ENCODE peak calls at places on chromosomes 13 and 19, in ten cellular contexts. F is tibial artery; Q is bronchial epithelial cell; S is WERI-Rb-1; Z is CD8-positive, alpha-beta T cell; U is tibial nerve; H is fibroblast of lung; M is mammary epithelial cell; X is breast epithelium; O is BJ. C is an unnamed sample. For H3K36me3, the result is how much of the 10 kb centered on the place peaks cover.

GRCh38 chr13:74129500-74130144 is 4.6 kb downstream of the KLF12 start:
- DNase-seq in H (peak), Q (no peak), U (no peak), Z (no peak), F (no peak), S (no peak), M (peak), X (no peak), O (no peak), C (no peak)

GRCh38 chr13:110471156-110471832 is 90.2 kb downstream of the RAB20 start:
- DNase-seq in F (peak), Z (no peak), X (no peak), M (no peak), U (peak), Q (no peak), H (no peak), S (no peak), O (no peak), C (peak)

GRCh38 chr13:48954086-48954485 is 21.6 kb upstream of the FNDC3A start:
- DNase-seq in S (no peak), Z (no peak), Q (peak), M (peak), O (no peak), H (peak), F (no peak), X (no peak), U (no peak), C (no peak)

GRCh38 chr13:112775791-112776279 is 86.0 kb downstream of the ATP11A start:
- DNase-seq in U (no peak), O (no peak), H (no peak), S (peak), X (no peak), Z (no peak), Q (no peak), F (peak), M (no peak), C (no peak)

GRCh38 chr13:36207672-36208071 is 6.7 kb downstream of the SOHLH2 start:
- DNase-seq in X (no peak), H (peak), U (no peak), M (no peak), S (no peak), Z (no peak), O (no peak), Q (no peak), F (no peak), C (no peak)

GRCh38 chr19:4431808-4432674 is 25.6 kb downstream of the UBXN6 start:
- DNase-seq in H (no peak), Q (no peak), F (no peak), Z (no peak), U (no peak), X (no peak), M (no peak), O (no peak), S (no peak), C (no peak)

GRCh38 chr13:91406619-91407018 is 8.2 kb downstream of the GPC5 start:
- DNase-seq in O (no peak), H (peak), X (no peak), Z (no peak), S (peak), U (no peak), F (no peak), M (peak), Q (peak), C (no peak)

GRCh38 chr13:50406831-50407230 is 391.6 kb downstream of the KCNRG start:
- DNase-seq in H (no peak), F (no peak), S (no peak), M (no peak), U (no peak), O (no peak), Z (no peak), X (no peak), Q (no peak), C (no peak)

GRCh38 chr19:31513841-31514240 is 164.6 kb upstream of the TSHZ3 start:
- DNase-seq in Z (no peak), X (no peak), O (no peak), U (no peak), M (no peak), Q (no peak), F (no peak), S (no peak), H (no peak), C (no peak)

GRCh38 chr13:111493468-111493867 is 173.0 kb downstream of the TEX29 start:
- DNase-seq in M (no peak), U (no peak), Q (no peak), S (peak), F (peak), H (no peak), O (no peak), Z (no peak), X (no peak), C (no peak)

GRCh38 chr19:47028372-47028672 is 8.7 kb downstream of the NPAS1 start:
- DNase-seq in M (no peak), S (peak), Z (no peak), Q (no peak), F (no peak), H (no peak), O (no peak), U (no peak), X (no peak), C (no peak)

GRCh38 chr13:23806874-23807522 is 82.2 kb downstream of the MIPEP start:
- DNase-seq in Q (no peak), H (peak), S (no peak), F (no peak), Z (no peak), M (no peak), O (no peak), X (no peak), U (no peak), C (no peak)

GRCh38 chr19:52896431-52897148 is 845 bp downstream of the ZNF320 start:
- DNase-seq in S (peak), M (peak), U (peak), Q (peak), X (no peak), Z (no peak), F (no peak), O (no peak), H (peak), C (peak)

GRCh38 chr13:113297370-113297871 is 382 bp downstream of the LAMP1 start:
- DNase-seq in X (peak), Z (peak), O (no peak), Q (peak), U (no peak), M (peak), S (peak), F (peak), H (no peak), C (no peak)

GRCh38 chr13:34720618-34721017 is 221.5 kb upstream of the NBEA start:
- DNase-seq in Z (no peak), O (no peak), M (no peak), H (no peak), X (no peak), S (no peak), Q (peak), F (no peak), U (no peak), C (no peak)

GRCh38 chr19:36006955-36007354 is 1.7 kb downstream of the SYNE4 start:
- DNase-seq in Z (no peak), H (no peak), S (no peak), Q (no peak), O (no peak), M (no peak), F (no peak), U (no peak), X (no peak), C (peak)

GRCh38 chr13:110233181-110233641 is 73.7 kb downstream of the COL4A1 start:
- DNase-seq in U (peak), Q (no peak), H (peak), O (peak), S (no peak), Z (no peak), M (no peak), X (no peak), F (peak), C (no peak)

GRCh38 chr19:30689474-30689873 is 317.3 kb downstream of the ZNF536 start:
- DNase-seq in X (no peak), H (no peak), F (no peak), U (no peak), M (no peak), S (peak), Z (no peak), O (no peak), Q (no peak), C (no peak)

GRCh38 chr13:101530293-101530692 is 77.8 kb downstream of the ITGBL1 start:
- DNase-seq in F (no peak), H (peak), O (no peak), Q (no peak), M (no peak), S (no peak), X (no peak), U (no peak), Z (no peak), C (no peak)

GRCh38 chr13:98674968-98675528 is 77.4 kb downstream of the SLC15A1 start:
- DNase-seq in Z (no peak), X (no peak), M (no peak), U (no peak), H (no peak), S (no peak), F (no peak), O (no peak), Q (no peak), C (no peak)

GRCh38 chr13:113032291-113032690 is 63.3 kb downstream of the MCF2L start:
- DNase-seq in X (no peak), S (no peak), O (no peak), M (no peak), F (no peak), H (no peak), Z (no peak), U (no peak), Q (no peak), C (peak)

GRCh38 chr19:19540707-19541515 is 2.8 kb downstream of the CILP2 start:
- DNase-seq in X (peak), F (no peak), Q (peak), O (no peak), S (peak), Z (peak), H (peak), M (peak), U (no peak), C (no peak)

GRCh38 chr19:23437901-23438300 is 42.6 kb upstream of the ZNF91 start:
- DNase-seq in S (peak), U (no peak), Z (no peak), X (no peak), Q (no peak), F (no peak), M (no peak), H (no peak), O (no peak), C (no peak)

GRCh38 chr19:45179063-45179847 is 671 bp downstream of the BLOC1S3 start:
- DNase-seq in S (no peak), M (peak), U (no peak), F (no peak), H (no peak), Q (no peak), X (no peak), Z (no peak), O (no peak), C (peak)

GRCh38 chr19:32878988-32879387 is 9.4 kb upstream of the SLC7A9 start:
- DNase-seq in Z (no peak), S (no peak), H (no peak), U (no peak), X (peak), O (no peak), M (no peak), Q (no peak), F (no peak), C (no peak)

GRCh38 chr13:101455863-101456262 is 3.4 kb downstream of the ITGBL1 start:
- DNase-seq in M (peak), H (peak), F (no peak), O (peak), X (no peak), S (no peak), Z (no peak), Q (peak), U (no peak), C (no peak)

GRCh38 chr19:48415395-48415794 is 21.9 kb downstream of the GRIN2D start:
- DNase-seq in U (peak), H (peak), O (no peak), X (peak), F (peak), S (peak), Q (peak), M (peak), Z (peak), C (peak)

GRCh38 chr13:32905864-32906180 is 110.4 kb upstream of the KL start:
- DNase-seq in S (no peak), H (peak), O (no peak), Z (no peak), Q (no peak), X (no peak), U (peak), F (no peak), M (no peak), C (no peak)

GRCh38 chr13:41614671-41615519 is 157.5 kb downstream of the RGCC start:
- DNase-seq in U (no peak), F (no peak), S (no peak), O (no peak), Q (no peak), H (peak), Z (no peak), M (peak), X (no peak), C (no peak)

GRCh38 chr13:33285420-33286124 is at the start of gene STARD13:
- DNase-seq in S (no peak), F (peak), O (peak), X (peak), U (peak), M (peak), Q (peak), Z (no peak), H (peak), C (peak)

GRCh38 chr13:32659736-32660135 is 73.5 kb downstream of the PDS5B start:
- DNase-seq in O (no peak), Z (no peak), Q (no peak), S (no peak), F (no peak), H (no peak), U (no peak), M (no peak), X (no peak), C (no peak)

GRCh38 chr19:29724102-29724641 is 9.1 kb upstream of the C19orf12 start:
- DNase-seq in Q (no peak), U (no peak), O (no peak), Z (no peak), S (peak), M (no peak), X (no peak), F (no peak), H (peak), C (no peak)

GRCh38 chr13:112115403-112116091 is 48.6 kb downstream of the SOX1 start:
- DNase-seq in U (no peak), S (no peak), F (no peak), X (no peak), Q (no peak), Z (no peak), H (no peak), O (no peak), M (no peak), C (peak)

GRCh38 chr19:51824603-51825002 is 29.6 kb downstream of the FPR3 start:
- DNase-seq in Z (no peak), O (no peak), F (no peak), S (no peak), Q (no peak), M (no peak), X (no peak), U (no peak), H (no peak), C (no peak)

GRCh38 chr19:18945297-18945696 is 4.3 kb upstream of the HOMER3 start:
- DNase-seq in F (no peak), M (no peak), S (no peak), O (no peak), H (no peak), Q (no peak), U (no peak), Z (no peak), X (no peak), C (no peak)

DNA sequence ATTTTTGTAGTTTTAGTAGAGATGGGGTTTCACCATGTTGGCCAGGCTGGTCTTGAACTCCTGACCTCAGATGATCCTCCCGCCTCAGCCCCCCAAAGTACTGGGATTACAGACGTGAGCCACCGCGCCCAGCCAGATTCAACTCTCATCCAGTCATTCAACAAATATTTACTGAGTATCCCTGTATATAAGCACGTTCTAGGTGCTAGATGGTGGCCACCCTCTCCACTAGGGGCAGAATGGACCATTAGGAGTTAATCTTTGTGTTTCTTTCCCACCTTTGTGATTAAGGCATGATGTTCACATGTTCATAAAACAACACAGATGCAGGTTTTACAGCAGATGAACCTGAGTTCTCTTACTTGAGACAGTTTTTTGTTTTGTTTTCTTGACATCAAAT is 7.3 kb downstream of the SHKBP1 start:
- DNase-seq in F (no peak), H (no peak), S (no peak), Z (no peak), M (no peak), U (no peak), X (no peak), Q (peak), O (no peak), C (no peak)
- TF ChIP-seq CTCF in F (no peak), H (peak), S (peak), Z (no peak), M (peak), U (no peak), X (no peak), Q (peak), O (peak), C (no peak)

GRCh38 chr13:45773236-45773635 is 71.1 kb downstream of the CBY2 start:
- DNase-seq in F (no peak), M (peak), Z (no peak), X (no peak), S (no peak), U (no peak), O (peak), H (peak), Q (peak), C (no peak)
- H3K36me3 ChIP-seq in F (under half), M (under half), Z (under half), X (under half), S (under half), U (under half), O (under half), H (under half), Q (under half), C (under half)

GRCh38 chr19:16185925-16186234 is 670 bp downstream of the FAM32A start:
- DNase-seq in M (no peak), Q (no peak), H (no peak), F (no peak), Z (no peak), U (no peak), O (no peak), S (no peak), X (no peak), C (no peak)

GRCh38 chr19:16180611-16181010 is 4.6 kb upstream of the FAM32A start:
- DNase-seq in U (no peak), S (no peak), Z (no peak), O (peak), M (peak), Q (peak), X (no peak), F (no peak), H (peak), C (no peak)

GRCh38 chr19:16184665-16185122 is 516 bp upstream of the FAM32A start:
- DNase-seq in H (no peak), F (no peak), O (no peak), Z (no peak), M (no peak), S (no peak), U (no peak), X (no peak), Q (no peak), C (no peak)

GRCh38 chr19:16188521-16188920 is 3.3 kb downstream of the FAM32A start:
- DNase-seq in Z (no peak), Q (no peak), F (no peak), U (no peak), X (no peak), M (no peak), O (no peak), H (no peak), S (no peak), C (no peak)

DNA sequence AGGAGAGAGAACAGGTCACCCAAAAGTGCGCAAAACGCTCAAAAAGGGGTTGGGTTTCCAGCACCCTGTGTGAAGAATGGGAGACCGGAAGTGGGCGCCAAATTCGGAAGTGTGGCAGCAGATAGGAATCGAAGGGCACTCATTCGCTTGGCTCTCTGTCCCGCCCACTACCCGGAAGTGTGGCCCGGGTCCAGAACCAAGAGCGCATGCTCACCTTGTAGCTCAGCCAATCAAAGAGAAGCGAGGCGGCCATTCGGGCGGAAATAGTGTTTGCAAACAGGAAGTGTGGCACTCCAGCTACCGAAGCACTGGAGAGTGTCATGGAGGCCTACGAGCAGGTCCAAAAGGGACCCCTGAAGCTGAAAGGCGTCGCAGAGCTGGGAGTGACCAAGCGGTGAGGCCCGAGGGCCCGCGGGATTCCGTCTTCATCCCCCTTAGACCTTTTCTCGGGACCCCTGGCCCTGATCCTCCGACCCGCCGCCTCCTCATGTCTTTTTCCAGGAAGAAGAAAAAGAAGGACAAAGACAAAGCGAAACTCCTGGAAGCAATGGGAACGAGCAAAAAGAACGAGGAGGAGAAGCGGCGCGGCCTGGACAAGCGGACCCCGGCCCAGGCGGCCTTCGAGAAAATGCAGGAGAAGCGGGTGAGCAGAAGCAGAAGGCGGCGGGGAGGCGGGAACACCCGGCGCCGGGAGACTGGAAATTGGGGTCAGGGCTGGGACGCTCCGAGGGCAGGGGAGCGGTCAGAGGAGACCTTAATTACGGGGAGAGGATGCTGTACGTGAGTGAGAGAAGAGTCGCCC is at the start of gene FAM32A:
- DNase-seq in Q (peak), H (peak), S (peak), O (peak), X (peak), U (peak), M (peak), F (peak), Z (peak), C (peak)
- TF ChIP-seq CTCF in Q (peak), H (peak), S (peak), O (peak), X (peak), U (peak), M (no peak), F (peak), Z (peak), C (no peak)

GRCh38 chr13:26621731-26622401 is 64.4 kb downstream of the WASF3 start:
- DNase-seq in X (no peak), O (no peak), Q (no peak), H (no peak), M (no peak), U (no peak), F (no peak), S (no peak), Z (no peak), C (no peak)
- H3K36me3 ChIP-seq in X (under half), O (under half), Q (under half), H (under half), M (under half), U (under half), F (under half), S (half or more), Z (under half), C (under half)

DNA sequence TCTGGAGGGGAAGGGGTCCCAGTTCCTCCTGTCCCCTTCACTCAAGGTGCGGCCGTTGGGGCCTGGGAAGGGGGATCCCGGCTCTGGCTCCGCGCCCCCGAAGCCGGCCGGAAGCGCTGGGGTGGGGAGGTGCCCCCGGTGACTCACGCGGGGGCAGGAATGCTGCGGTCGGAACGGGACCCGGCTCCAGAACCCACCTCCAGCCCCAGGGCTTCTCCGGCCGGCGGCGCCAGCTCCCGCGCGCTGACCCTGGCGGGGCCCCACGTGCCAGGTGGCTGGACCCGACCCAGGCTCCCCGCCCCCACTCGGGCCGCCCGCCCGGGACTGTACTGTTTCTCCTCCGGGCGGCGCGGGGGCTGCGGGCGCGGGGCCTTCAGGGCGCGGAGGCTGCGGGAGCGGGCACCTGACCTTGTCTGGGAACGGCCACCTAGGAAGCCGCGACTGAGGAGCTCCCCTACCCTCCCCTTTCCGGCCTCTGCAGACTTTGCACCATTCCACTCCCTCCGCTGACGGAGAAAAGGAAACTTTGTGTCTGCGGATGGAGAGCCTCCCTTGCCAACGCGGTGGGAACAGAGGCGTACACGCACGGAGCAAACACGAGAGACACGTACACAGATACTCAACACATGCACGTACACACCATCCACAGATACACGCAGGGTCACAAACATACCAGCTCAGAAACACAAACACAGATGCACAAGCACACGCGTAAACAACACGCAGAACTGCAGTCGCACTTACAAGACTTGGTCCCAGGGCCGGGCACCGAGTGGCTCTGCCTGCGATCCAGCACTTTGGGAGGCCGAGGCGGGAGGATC is 7.2 kb downstream of the AXL start:
- DNase-seq in S (peak), X (peak), F (peak), U (peak), Z (peak), H (peak), O (peak), M (no peak), Q (peak), C (peak)
- TF ChIP-seq CTCF in S (no peak), X (no peak), F (no peak), U (no peak), Z (no peak), H (no peak), O (no peak), M (no peak), Q (no peak), C (no peak)

C was measured in left lung.